ENCODE peak calls at places on chromosomes 3 and 15, in nine cellular contexts. One of them, this sample, is unnamed.

GRCh38 chr3:58532794-58533220 is 4.2 kb downstream of the ACOX2 start:
- DNase-seq in Calu3: peak
- DNase-seq in AG10803: peak
- DNase-seq in A673: peak
- DNase-seq in K562: peak
- DNase-seq in colonic mucosa: peak
- DNase-seq in GM20000: peak
- DNase-seq in nephron progenitor cell: peak
- DNase-seq in cardiac muscle cell: peak
- DNase-seq in this sample: peak

GRCh38 chr3:195757371-195757770 is 36.6 kb downstream of the MUC20 start:
- DNase-seq in nephron progenitor cell: no peak
- DNase-seq in A673: no peak
- DNase-seq in K562: no peak
- DNase-seq in cardiac muscle cell: no peak
- DNase-seq in AG10803: no peak
- DNase-seq in GM20000: no peak
- DNase-seq in Calu3: no peak
- DNase-seq in colonic mucosa: no peak
- DNase-seq in this sample: no peak

GRCh38 chr3:157541506-157542236 is 38.5 kb upstream of the VEPH1 start:
- DNase-seq in AG10803: no peak
- DNase-seq in A673: no peak
- DNase-seq in K562: no peak
- DNase-seq in GM20000: no peak
- DNase-seq in nephron progenitor cell: no peak
- DNase-seq in colonic mucosa: no peak
- DNase-seq in Calu3: no peak
- DNase-seq in cardiac muscle cell: no peak
- DNase-seq in this sample: no peak

GRCh38 chr3:59251899-59252298 is 202.1 kb upstream of the CFAP20DC start:
- DNase-seq in A673: no peak
- DNase-seq in GM20000: no peak
- DNase-seq in cardiac muscle cell: no peak
- DNase-seq in colonic mucosa: no peak
- DNase-seq in K562: no peak
- DNase-seq in nephron progenitor cell: no peak
- DNase-seq in Calu3: no peak
- DNase-seq in AG10803: no peak
- DNase-seq in this sample: no peak

GRCh38 chr3:134315286-134316106 is 58.8 kb downstream of the AMOTL2 start:
- DNase-seq in K562: no peak
- DNase-seq in Calu3: no peak
- DNase-seq in nephron progenitor cell: no peak
- DNase-seq in colonic mucosa: peak
- DNase-seq in A673: no peak
- DNase-seq in AG10803: peak
- DNase-seq in GM20000: no peak
- DNase-seq in cardiac muscle cell: no peak
- DNase-seq in this sample: no peak

GRCh38 chr15:69921626-69922624 is 175.8 kb downstream of the TLE3 start:
- DNase-seq in nephron progenitor cell: no peak
- DNase-seq in A673: no peak
- DNase-seq in colonic mucosa: no peak
- DNase-seq in Calu3: no peak
- DNase-seq in GM20000: peak
- DNase-seq in cardiac muscle cell: no peak
- DNase-seq in K562: no peak
- DNase-seq in AG10803: no peak
- DNase-seq in this sample: no peak

GRCh38 chr3:38579551-38580449 is 69.7 kb downstream of the SCN5A start:
- DNase-seq in colonic mucosa: no peak
- DNase-seq in AG10803: peak
- DNase-seq in GM20000: peak
- DNase-seq in nephron progenitor cell: no peak
- DNase-seq in Calu3: no peak
- DNase-seq in cardiac muscle cell: peak
- DNase-seq in K562: no peak
- DNase-seq in A673: no peak
- DNase-seq in this sample: no peak

GRCh38 chr3:122754867-122755835 is 38.5 kb downstream of the HSPBAP1 start:
- DNase-seq in K562: peak
- DNase-seq in GM20000: peak
- DNase-seq in colonic mucosa: peak
- DNase-seq in cardiac muscle cell: peak
- DNase-seq in Calu3: peak
- DNase-seq in nephron progenitor cell: peak
- DNase-seq in A673: peak
- DNase-seq in AG10803: peak
- DNase-seq in this sample: peak

GRCh38 chr15:35450492-35450891 is 95.5 kb downstream of the DPH6 start:
- DNase-seq in colonic mucosa: no peak
- DNase-seq in GM20000: no peak
- DNase-seq in K562: no peak
- DNase-seq in A673: peak
- DNase-seq in cardiac muscle cell: no peak
- DNase-seq in nephron progenitor cell: no peak
- DNase-seq in Calu3: no peak
- DNase-seq in AG10803: peak
- DNase-seq in this sample: no peak

GRCh38 chr15:59622289-59622688 is 10.7 kb downstream of the GCNT3 start:
- DNase-seq in GM20000: peak
- DNase-seq in colonic mucosa: peak
- DNase-seq in K562: peak
- DNase-seq in nephron progenitor cell: peak
- DNase-seq in AG10803: no peak
- DNase-seq in Calu3: peak
- DNase-seq in cardiac muscle cell: peak
- DNase-seq in A673: peak
- DNase-seq in this sample: peak

GRCh38 chr3:184031187-184031792 is at the start of gene HTR3D:
- DNase-seq in cardiac muscle cell: no peak
- DNase-seq in GM20000: no peak
- DNase-seq in K562: no peak
- DNase-seq in nephron progenitor cell: no peak
- DNase-seq in A673: no peak
- DNase-seq in Calu3: no peak
- DNase-seq in colonic mucosa: no peak
- DNase-seq in AG10803: no peak
- DNase-seq in this sample: no peak

GRCh38 chr3:191963182-191963581 is 502.2 kb downstream of the PYDC2 start:
- DNase-seq in colonic mucosa: no peak
- DNase-seq in GM20000: no peak
- DNase-seq in AG10803: no peak
- DNase-seq in nephron progenitor cell: no peak
- DNase-seq in K562: no peak
- DNase-seq in A673: peak
- DNase-seq in Calu3: peak
- DNase-seq in cardiac muscle cell: no peak
- DNase-seq in this sample: peak

GRCh38 chr15:76973362-76973743 is 21.6 kb upstream of the PSTPIP1 start:
- DNase-seq in cardiac muscle cell: peak
- DNase-seq in A673: peak
- DNase-seq in colonic mucosa: no peak
- DNase-seq in GM20000: peak
- DNase-seq in Calu3: no peak
- DNase-seq in K562: peak
- DNase-seq in nephron progenitor cell: peak
- DNase-seq in AG10803: peak
- DNase-seq in this sample: peak

GRCh38 chr3:52145736-52146110 is 8.5 kb downstream of the POC1A start:
- DNase-seq in Calu3: no peak
- DNase-seq in nephron progenitor cell: no peak
- DNase-seq in K562: no peak
- DNase-seq in A673: no peak
- DNase-seq in cardiac muscle cell: no peak
- DNase-seq in GM20000: no peak
- DNase-seq in colonic mucosa: no peak
- DNase-seq in AG10803: no peak
- DNase-seq in this sample: no peak

GRCh38 chr15:79084308-79084968 is 6.1 kb downstream of the RASGRF1 start:
- DNase-seq in Calu3: no peak
- DNase-seq in colonic mucosa: no peak
- DNase-seq in nephron progenitor cell: no peak
- DNase-seq in AG10803: no peak
- DNase-seq in A673: no peak
- DNase-seq in K562: no peak
- DNase-seq in cardiac muscle cell: no peak
- DNase-seq in GM20000: no peak
- DNase-seq in this sample: no peak

GRCh38 chr3:149605902-149606301 is 51.9 kb downstream of the WWTR1 start:
- DNase-seq in nephron progenitor cell: no peak
- DNase-seq in GM20000: no peak
- DNase-seq in colonic mucosa: no peak
- DNase-seq in A673: no peak
- DNase-seq in cardiac muscle cell: no peak
- DNase-seq in K562: no peak
- DNase-seq in AG10803: peak
- DNase-seq in Calu3: no peak
- DNase-seq in this sample: no peak

GRCh38 chr3:32912046-32912445 is 39.4 kb upstream of the CCR4 start:
- DNase-seq in AG10803: no peak
- DNase-seq in colonic mucosa: no peak
- DNase-seq in K562: peak
- DNase-seq in nephron progenitor cell: no peak
- DNase-seq in Calu3: no peak
- DNase-seq in GM20000: no peak
- DNase-seq in cardiac muscle cell: no peak
- DNase-seq in A673: no peak
- DNase-seq in this sample: no peak

GRCh38 chr3:32910954-32911353 is 40.5 kb upstream of the CCR4 start:
- DNase-seq in AG10803: peak
- DNase-seq in K562: peak
- DNase-seq in cardiac muscle cell: no peak
- DNase-seq in nephron progenitor cell: no peak
- DNase-seq in colonic mucosa: no peak
- DNase-seq in Calu3: no peak
- DNase-seq in GM20000: no peak
- DNase-seq in A673: no peak
- DNase-seq in this sample: no peak

GRCh38 chr3:32909999-32910398 is 41.4 kb upstream of the CCR4 start:
- DNase-seq in cardiac muscle cell: no peak
- DNase-seq in nephron progenitor cell: no peak
- DNase-seq in colonic mucosa: no peak
- DNase-seq in K562: peak
- DNase-seq in GM20000: no peak
- DNase-seq in Calu3: no peak
- DNase-seq in A673: no peak
- DNase-seq in AG10803: no peak
- DNase-seq in this sample: no peak

DNA sequence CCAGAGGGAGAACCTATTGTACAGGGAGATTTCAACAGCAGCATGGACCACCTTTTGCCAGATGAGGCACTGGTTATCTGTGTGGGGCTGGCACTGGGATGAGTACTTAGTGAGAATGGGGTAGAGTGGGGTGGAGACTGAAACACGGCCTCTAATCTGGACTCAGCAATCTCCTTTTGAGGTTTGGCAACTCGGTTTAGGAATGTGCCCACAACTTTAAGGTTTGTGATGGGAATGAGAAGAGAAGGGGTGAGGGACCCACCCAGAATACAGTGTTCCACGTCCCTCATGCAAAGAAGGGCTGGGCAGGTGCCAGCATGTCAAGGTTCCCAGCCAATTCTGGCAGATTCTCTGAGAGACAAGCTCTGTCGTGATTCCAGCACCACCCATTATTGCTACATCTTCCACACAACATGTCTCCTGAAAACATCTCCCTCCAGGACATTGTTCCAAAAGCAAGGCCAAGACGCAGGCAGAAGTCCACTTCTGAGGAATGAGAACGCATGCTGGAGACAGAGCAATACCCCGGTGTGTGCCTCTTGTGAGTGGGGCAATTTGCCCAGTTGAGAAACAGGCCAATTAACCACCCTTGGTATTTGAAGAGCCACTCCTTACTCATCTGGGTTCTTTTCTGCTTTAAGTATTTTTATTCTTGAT is 37.5 kb upstream of the CCR4 start:
- DNase-seq in nephron progenitor cell: no peak
- DNase-seq in GM20000: no peak
- DNase-seq in A673: no peak
- DNase-seq in K562: peak
- DNase-seq in AG10803: peak
- DNase-seq in cardiac muscle cell: no peak
- DNase-seq in colonic mucosa: no peak
- DNase-seq in Calu3: no peak
- DNase-seq in this sample: no peak
- TF ChIP-seq CTCF in nephron progenitor cell: no peak
- TF ChIP-seq CTCF in GM20000: no peak
- TF ChIP-seq CTCF in A673: no peak
- TF ChIP-seq CTCF in K562: no peak
- TF ChIP-seq CTCF in AG10803: no peak
- TF ChIP-seq CTCF in cardiac muscle cell: no peak
- TF ChIP-seq CTCF in colonic mucosa: no peak
- TF ChIP-seq CTCF in Calu3: no peak
- TF ChIP-seq CTCF in this sample: no peak

GRCh38 chr3:188362405-188362831 is 208.5 kb downstream of the LPP start:
- DNase-seq in A673: no peak
- DNase-seq in K562: no peak
- DNase-seq in Calu3: peak
- DNase-seq in colonic mucosa: no peak
- DNase-seq in GM20000: no peak
- DNase-seq in nephron progenitor cell: no peak
- DNase-seq in AG10803: peak
- DNase-seq in cardiac muscle cell: no peak
- DNase-seq in this sample: peak
- TF ChIP-seq CTCF in A673: no peak
- TF ChIP-seq CTCF in K562: no peak
- TF ChIP-seq CTCF in Calu3: no peak
- TF ChIP-seq CTCF in colonic mucosa: no peak
- TF ChIP-seq CTCF in GM20000: no peak
- TF ChIP-seq CTCF in nephron progenitor cell: no peak
- TF ChIP-seq CTCF in AG10803: peak
- TF ChIP-seq CTCF in cardiac muscle cell: peak
- TF ChIP-seq CTCF in this sample: no peak

GRCh38 chr15:40282144-40282869 is 557 bp downstream of the ANKRD63 start:
- DNase-seq in AG10803: no peak
- DNase-seq in A673: peak
- DNase-seq in colonic mucosa: peak
- DNase-seq in cardiac muscle cell: peak
- DNase-seq in K562: peak
- DNase-seq in Calu3: peak
- DNase-seq in nephron progenitor cell: peak
- DNase-seq in GM20000: peak
- DNase-seq in this sample: peak
- TF ChIP-seq CTCF in AG10803: no peak
- TF ChIP-seq CTCF in A673: peak
- TF ChIP-seq CTCF in colonic mucosa: peak
- TF ChIP-seq CTCF in cardiac muscle cell: peak
- TF ChIP-seq CTCF in K562: peak
- TF ChIP-seq CTCF in Calu3: peak
- TF ChIP-seq CTCF in nephron progenitor cell: no peak
- TF ChIP-seq CTCF in GM20000: peak
- TF ChIP-seq CTCF in this sample: peak

GRCh38 chr3:67819447-67819846 is 165.0 kb upstream of the SUCLG2 start:
- DNase-seq in AG10803: no peak
- DNase-seq in nephron progenitor cell: no peak
- DNase-seq in GM20000: no peak
- DNase-seq in A673: no peak
- DNase-seq in K562: no peak
- DNase-seq in cardiac muscle cell: peak
- DNase-seq in Calu3: peak
- DNase-seq in colonic mucosa: no peak
- DNase-seq in this sample: peak
- TF ChIP-seq CTCF in AG10803: no peak
- TF ChIP-seq CTCF in nephron progenitor cell: peak
- TF ChIP-seq CTCF in GM20000: peak
- TF ChIP-seq CTCF in A673: no peak
- TF ChIP-seq CTCF in K562: no peak
- TF ChIP-seq CTCF in cardiac muscle cell: no peak
- TF ChIP-seq CTCF in Calu3: no peak
- TF ChIP-seq CTCF in colonic mucosa: no peak
- TF ChIP-seq CTCF in this sample: peak

GRCh38 chr15:29089731-29090616 is 179.6 kb downstream of the NSMCE3 start:
- DNase-seq in K562: no peak
- DNase-seq in A673: peak
- DNase-seq in Calu3: no peak
- DNase-seq in GM20000: no peak
- DNase-seq in cardiac muscle cell: no peak
- DNase-seq in nephron progenitor cell: no peak
- DNase-seq in AG10803: no peak
- DNase-seq in colonic mucosa: no peak
- DNase-seq in this sample: peak
- TF ChIP-seq CTCF in K562: no peak
- TF ChIP-seq CTCF in A673: peak
- TF ChIP-seq CTCF in Calu3: no peak
- TF ChIP-seq CTCF in GM20000: no peak
- TF ChIP-seq CTCF in cardiac muscle cell: peak
- TF ChIP-seq CTCF in nephron progenitor cell: peak
- TF ChIP-seq CTCF in AG10803: peak
- TF ChIP-seq CTCF in colonic mucosa: no peak
- TF ChIP-seq CTCF in this sample: no peak